ENCODE peak calls at places on chromosomes 6 and 20, in six cellular contexts. One of them, this sample, is unnamed. For H3K27me3, the result is how much of the 10 kb centered on the place peaks cover.

GRCh38 chr6:165883851-165884640 is 221.0 kb upstream of the PDE10A start:
- DNase-seq in heart right ventricle: no peak
- DNase-seq in Peyer's patch: no peak
- DNase-seq in colonic mucosa: no peak
- DNase-seq in psoas muscle: no peak
- DNase-seq in SK-N-SH: no peak
- DNase-seq in this sample: no peak

GRCh38 chr6:143007626-143008025 is 53.1 kb upstream of the AIG1 start:
- DNase-seq in SK-N-SH: peak
- DNase-seq in psoas muscle: no peak
- DNase-seq in Peyer's patch: no peak
- DNase-seq in colonic mucosa: no peak
- DNase-seq in heart right ventricle: no peak
- DNase-seq in this sample: no peak

GRCh38 chr6:30518505-30518850 is 29.2 kb downstream of the HLA-E start:
- DNase-seq in colonic mucosa: no peak
- DNase-seq in heart right ventricle: no peak
- DNase-seq in psoas muscle: no peak
- DNase-seq in Peyer's patch: no peak
- DNase-seq in SK-N-SH: no peak
- DNase-seq in this sample: no peak

GRCh38 chr6:53703047-53703446 is 37.5 kb upstream of the KLHL31 start:
- DNase-seq in heart right ventricle: no peak
- DNase-seq in psoas muscle: no peak
- DNase-seq in SK-N-SH: no peak
- DNase-seq in Peyer's patch: no peak
- DNase-seq in colonic mucosa: no peak
- DNase-seq in this sample: no peak

GRCh38 chr6:170459451-170459850 is 93.7 kb downstream of the PSMB1 start:
- DNase-seq in Peyer's patch: no peak
- DNase-seq in psoas muscle: peak
- DNase-seq in SK-N-SH: no peak
- DNase-seq in heart right ventricle: no peak
- DNase-seq in colonic mucosa: no peak
- DNase-seq in this sample: no peak

GRCh38 chr6:155228549-155229166 is 35.2 kb upstream of the CLDN20 start:
- DNase-seq in heart right ventricle: no peak
- DNase-seq in colonic mucosa: no peak
- DNase-seq in Peyer's patch: no peak
- DNase-seq in SK-N-SH: no peak
- DNase-seq in psoas muscle: no peak
- DNase-seq in this sample: no peak

GRCh38 chr6:10901751-10902150 is 14.9 kb downstream of the SYCP2L start:
- DNase-seq in Peyer's patch: no peak
- DNase-seq in SK-N-SH: no peak
- DNase-seq in heart right ventricle: no peak
- DNase-seq in psoas muscle: no peak
- DNase-seq in colonic mucosa: no peak
- DNase-seq in this sample: peak

GRCh38 chr20:4056880-4057279 is 41.5 kb upstream of the RNF24 start:
- DNase-seq in SK-N-SH: no peak
- DNase-seq in psoas muscle: no peak
- DNase-seq in Peyer's patch: no peak
- DNase-seq in heart right ventricle: no peak
- DNase-seq in colonic mucosa: no peak
- DNase-seq in this sample: no peak

GRCh38 chr6:37620519-37620918 is 77.2 kb downstream of the MDGA1 start:
- DNase-seq in heart right ventricle: no peak
- DNase-seq in psoas muscle: no peak
- DNase-seq in colonic mucosa: no peak
- DNase-seq in Peyer's patch: no peak
- DNase-seq in SK-N-SH: no peak
- DNase-seq in this sample: no peak

GRCh38 chr20:63192721-63193120 is 23.2 kb downstream of the YTHDF1 start:
- DNase-seq in psoas muscle: no peak
- DNase-seq in colonic mucosa: no peak
- DNase-seq in heart right ventricle: no peak
- DNase-seq in Peyer's patch: no peak
- DNase-seq in SK-N-SH: no peak
- DNase-seq in this sample: no peak

GRCh38 chr6:1722801-1723200 is 113.1 kb downstream of the FOXC1 start:
- DNase-seq in SK-N-SH: no peak
- DNase-seq in Peyer's patch: no peak
- DNase-seq in colonic mucosa: no peak
- DNase-seq in heart right ventricle: no peak
- DNase-seq in psoas muscle: no peak
- DNase-seq in this sample: no peak

GRCh38 chr6:111096246-111096645 is 8.9 kb downstream of the SLC16A10 start:
- DNase-seq in colonic mucosa: peak
- DNase-seq in SK-N-SH: no peak
- DNase-seq in heart right ventricle: no peak
- DNase-seq in Peyer's patch: peak
- DNase-seq in psoas muscle: no peak
- DNase-seq in this sample: no peak

GRCh38 chr6:89999154-89999553 is 104.9 kb downstream of the GJA10 start:
- DNase-seq in Peyer's patch: peak
- DNase-seq in colonic mucosa: peak
- DNase-seq in SK-N-SH: no peak
- DNase-seq in psoas muscle: peak
- DNase-seq in heart right ventricle: peak
- DNase-seq in this sample: no peak

GRCh38 chr20:53623454-53624206 is 30.0 kb upstream of the ZNF217 start:
- DNase-seq in colonic mucosa: peak
- DNase-seq in psoas muscle: peak
- DNase-seq in SK-N-SH: peak
- DNase-seq in heart right ventricle: peak
- DNase-seq in Peyer's patch: peak
- DNase-seq in this sample: peak

GRCh38 chr6:35736982-35737412 is at the start of gene ARMC12:
- DNase-seq in Peyer's patch: no peak
- DNase-seq in SK-N-SH: no peak
- DNase-seq in colonic mucosa: no peak
- DNase-seq in psoas muscle: no peak
- DNase-seq in heart right ventricle: peak
- DNase-seq in this sample: no peak

GRCh38 chr20:57810511-57811372 is 100.9 kb upstream of the PMEPA1 start:
- DNase-seq in colonic mucosa: no peak
- DNase-seq in heart right ventricle: no peak
- DNase-seq in SK-N-SH: no peak
- DNase-seq in psoas muscle: no peak
- DNase-seq in Peyer's patch: peak
- DNase-seq in this sample: no peak

GRCh38 chr20:40564997-40565680 is 123.9 kb downstream of the MAFB start:
- DNase-seq in psoas muscle: no peak
- DNase-seq in colonic mucosa: no peak
- DNase-seq in heart right ventricle: no peak
- DNase-seq in SK-N-SH: no peak
- DNase-seq in Peyer's patch: no peak
- DNase-seq in this sample: no peak

GRCh38 chr6:165231177-165231576 is 78.2 kb downstream of the C6orf118 start:
- DNase-seq in heart right ventricle: no peak
- DNase-seq in SK-N-SH: no peak
- DNase-seq in Peyer's patch: no peak
- DNase-seq in colonic mucosa: no peak
- DNase-seq in psoas muscle: no peak
- DNase-seq in this sample: no peak

GRCh38 chr6:31541059-31541657 is 645 bp downstream of the DDX39B start:
- DNase-seq in SK-N-SH: peak
- DNase-seq in colonic mucosa: peak
- DNase-seq in psoas muscle: peak
- DNase-seq in heart right ventricle: no peak
- DNase-seq in Peyer's patch: no peak
- DNase-seq in this sample: no peak

GRCh38 chr6:143536461-143536865 is 24.9 kb upstream of the FUCA2 start:
- DNase-seq in colonic mucosa: peak
- DNase-seq in SK-N-SH: no peak
- DNase-seq in psoas muscle: peak
- DNase-seq in Peyer's patch: no peak
- DNase-seq in heart right ventricle: peak
- DNase-seq in this sample: peak

DNA sequence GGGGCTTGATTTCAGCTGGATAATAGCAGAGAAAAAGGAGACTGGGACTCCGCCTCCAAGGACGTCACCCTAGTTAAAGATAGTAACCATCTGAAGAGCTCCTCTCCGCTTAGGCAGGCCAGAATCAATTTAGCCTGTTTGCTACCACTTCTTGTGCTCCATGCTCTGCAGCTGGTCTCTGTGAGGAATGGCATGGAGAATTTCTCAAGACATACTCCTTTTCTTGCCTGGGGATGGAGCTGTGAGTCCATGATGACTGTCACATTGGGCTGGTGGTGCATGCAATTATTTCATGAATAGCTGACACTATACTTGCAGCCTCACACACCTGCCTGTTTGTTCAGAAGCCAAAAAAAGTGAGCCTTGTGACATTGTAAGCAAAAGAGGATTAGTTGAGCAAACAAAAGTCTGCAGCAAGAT is 61.4 kb downstream of the TXLNB start:
- DNase-seq in psoas muscle: no peak
- DNase-seq in Peyer's patch: no peak
- DNase-seq in SK-N-SH: no peak
- DNase-seq in colonic mucosa: no peak
- DNase-seq in heart right ventricle: no peak
- DNase-seq in this sample: no peak
- TF ChIP-seq CTCF in psoas muscle: no peak
- TF ChIP-seq CTCF in Peyer's patch: no peak
- TF ChIP-seq CTCF in SK-N-SH: no peak
- TF ChIP-seq CTCF in colonic mucosa: no peak
- TF ChIP-seq CTCF in heart right ventricle: no peak
- TF ChIP-seq CTCF in this sample: no peak

DNA sequence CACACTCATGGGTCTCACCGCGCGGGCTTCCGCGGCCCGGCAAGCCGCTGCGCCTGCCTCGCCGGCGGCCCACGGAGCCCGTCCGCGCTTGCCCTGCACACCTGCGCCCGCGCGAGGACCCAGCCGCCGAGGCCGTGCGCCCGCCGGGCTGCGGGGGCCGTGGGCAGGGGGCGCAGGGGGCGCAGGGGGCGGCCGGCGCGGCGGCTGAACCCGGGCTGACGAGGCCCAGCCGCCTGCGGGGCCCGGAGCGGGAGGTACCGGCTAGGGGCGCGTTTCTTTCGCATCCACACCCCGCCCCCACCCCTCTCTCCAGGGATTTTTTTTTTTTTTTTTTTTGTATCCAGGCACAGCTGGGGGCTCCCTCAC is 43.8 kb upstream of the OSTM1 start:
- DNase-seq in colonic mucosa: no peak
- DNase-seq in psoas muscle: no peak
- DNase-seq in SK-N-SH: peak
- DNase-seq in heart right ventricle: no peak
- DNase-seq in Peyer's patch: no peak
- DNase-seq in this sample: no peak
- H3K27me3 ChIP-seq in colonic mucosa: half or more
- H3K27me3 ChIP-seq in psoas muscle: half or more
- H3K27me3 ChIP-seq in SK-N-SH: under half
- H3K27me3 ChIP-seq in heart right ventricle: half or more
- H3K27me3 ChIP-seq in Peyer's patch: half or more
- H3K27me3 ChIP-seq in this sample: under half

DNA sequence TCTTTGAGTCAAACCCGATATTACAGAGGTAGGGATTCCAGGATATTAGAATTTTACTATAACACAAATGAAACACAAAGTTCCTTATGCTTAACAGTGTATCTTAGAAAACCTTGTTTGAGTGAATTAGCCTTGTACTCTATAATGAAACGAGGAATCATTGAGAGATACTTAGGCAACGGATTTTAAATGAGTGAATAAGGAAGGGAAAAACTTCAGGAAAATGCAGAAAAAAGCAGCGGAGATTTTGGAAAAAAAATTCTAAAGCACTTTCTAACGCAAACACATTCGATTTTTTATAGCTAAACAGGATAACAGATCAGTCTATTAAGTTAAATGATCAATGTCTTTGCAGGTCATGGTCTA is 137.3 kb downstream of the HFE start:
- DNase-seq in SK-N-SH: no peak
- DNase-seq in heart right ventricle: no peak
- DNase-seq in colonic mucosa: no peak
- DNase-seq in Peyer's patch: no peak
- DNase-seq in psoas muscle: no peak
- DNase-seq in this sample: no peak
- H3K4me3 ChIP-seq in SK-N-SH: peak
- H3K4me3 ChIP-seq in heart right ventricle: peak
- H3K4me3 ChIP-seq in colonic mucosa: peak
- H3K4me3 ChIP-seq in Peyer's patch: peak
- H3K4me3 ChIP-seq in psoas muscle: peak
- H3K4me3 ChIP-seq in this sample: peak

GRCh38 chr20:46087161-46087560 is 2.6 kb downstream of the NCOA5 start:
- DNase-seq in psoas muscle: no peak
- DNase-seq in Peyer's patch: no peak
- DNase-seq in heart right ventricle: no peak
- DNase-seq in colonic mucosa: no peak
- DNase-seq in SK-N-SH: no peak
- DNase-seq in this sample: no peak
- TF ChIP-seq CTCF in psoas muscle: peak
- TF ChIP-seq CTCF in Peyer's patch: peak
- TF ChIP-seq CTCF in heart right ventricle: peak
- TF ChIP-seq CTCF in colonic mucosa: no peak
- TF ChIP-seq CTCF in SK-N-SH: peak
- TF ChIP-seq CTCF in this sample: peak

GRCh38 chr6:5403076-5403475 is 141.8 kb downstream of the FARS2 start:
- DNase-seq in colonic mucosa: no peak
- DNase-seq in psoas muscle: no peak
- DNase-seq in heart right ventricle: no peak
- DNase-seq in SK-N-SH: no peak
- DNase-seq in Peyer's patch: no peak
- DNase-seq in this sample: no peak

GRCh38 chr6:5401845-5402738 is 140.8 kb downstream of the FARS2 start:
- DNase-seq in SK-N-SH: no peak
- DNase-seq in colonic mucosa: no peak
- DNase-seq in psoas muscle: no peak
- DNase-seq in Peyer's patch: no peak
- DNase-seq in heart right ventricle: no peak
- DNase-seq in this sample: no peak

GRCh38 chr6:5398530-5398929 is 137.2 kb downstream of the FARS2 start:
- DNase-seq in Peyer's patch: no peak
- DNase-seq in SK-N-SH: peak
- DNase-seq in psoas muscle: no peak
- DNase-seq in colonic mucosa: no peak
- DNase-seq in heart right ventricle: no peak
- DNase-seq in this sample: peak

GRCh38 chr6:5395719-5396118 is 134.4 kb downstream of the FARS2 start:
- DNase-seq in heart right ventricle: no peak
- DNase-seq in psoas muscle: no peak
- DNase-seq in Peyer's patch: no peak
- DNase-seq in colonic mucosa: no peak
- DNase-seq in SK-N-SH: no peak
- DNase-seq in this sample: no peak

GRCh38 chr6:5399391-5399790 is 138.1 kb downstream of the FARS2 start:
- DNase-seq in psoas muscle: no peak
- DNase-seq in colonic mucosa: no peak
- DNase-seq in SK-N-SH: no peak
- DNase-seq in heart right ventricle: no peak
- DNase-seq in Peyer's patch: no peak
- DNase-seq in this sample: no peak
- H3K27me3 ChIP-seq in psoas muscle: under half
- H3K27me3 ChIP-seq in colonic mucosa: under half
- H3K27me3 ChIP-seq in SK-N-SH: under half
- H3K27me3 ChIP-seq in heart right ventricle: under half
- H3K27me3 ChIP-seq in Peyer's patch: under half
- H3K27me3 ChIP-seq in this sample: under half

This sample was measured in GM06990.